ENCODE peak calls at places on chromosomes 2 and 18, in four cellular contexts. One of them, this sample, is unnamed.
A peak's percentile ranks its signal among the peaks of the same experiment; 100 is the strongest.

GRCh38 chr2:23449831-23450331 is 64.9 kb downstream of the KLHL29 start:
- DNase-seq in HL-60: no peak
- DNase-seq in GM23338: no peak
- DNase-seq in AG04449: no peak
- DNase-seq in this sample: no peak

GRCh38 chr18:27057459-27058302 is 127.4 kb downstream of the CHST9 start:
- DNase-seq in HL-60: no peak
- DNase-seq in GM23338: no peak
- DNase-seq in AG04449: no peak
- DNase-seq in this sample: no peak

GRCh38 chr2:11592671-11593574 is 59.1 kb downstream of the GREB1 start:
- DNase-seq in HL-60: no peak
- DNase-seq in GM23338: no peak
- DNase-seq in AG04449: no peak
- DNase-seq in this sample: no peak

GRCh38 chr2:239195318-239195871 is 205.4 kb downstream of the HDAC4 start:
- DNase-seq in HL-60: no peak
- DNase-seq in GM23338: no peak
- DNase-seq in AG04449: no peak
- DNase-seq in this sample: no peak

GRCh38 chr2:95362486-95362885 is 40.0 kb upstream of the FAHD2A start:
- DNase-seq in HL-60: no peak
- DNase-seq in GM23338: no peak
- DNase-seq in AG04449: no peak
- DNase-seq in this sample: no peak

GRCh38 chr2:122960727-122961641 is 1064.1 kb upstream of the CNTNAP5 start:
- DNase-seq in HL-60: no peak
- DNase-seq in GM23338: no peak
- DNase-seq in AG04449: no peak
- DNase-seq in this sample: no peak

GRCh38 chr18:7766383-7766782 is 199.3 kb downstream of the PTPRM start:
- DNase-seq in HL-60: no peak
- DNase-seq in GM23338: peak; percentile 16
- DNase-seq in AG04449: no peak
- DNase-seq in this sample: no peak

GRCh38 chr2:61220768-61221167 is 58.8 kb downstream of the C2orf74 start:
- DNase-seq in HL-60: no peak
- DNase-seq in GM23338: peak; percentile 7
- DNase-seq in AG04449: peak; percentile 16
- DNase-seq in this sample: no peak

GRCh38 chr18:52000435-52000834 is 339.6 kb upstream of the DCC start:
- DNase-seq in HL-60: no peak
- DNase-seq in GM23338: no peak
- DNase-seq in AG04449: no peak
- DNase-seq in this sample: no peak

GRCh38 chr2:97751752-97752151 is 38.4 kb downstream of the ZAP70 start:
- DNase-seq in HL-60: no peak
- DNase-seq in GM23338: peak; percentile 56
- DNase-seq in AG04449: no peak
- DNase-seq in this sample: no peak

GRCh38 chr18:48840491-48840877 is 110.3 kb downstream of the SMAD7 start:
- DNase-seq in HL-60: no peak
- DNase-seq in GM23338: no peak
- DNase-seq in AG04449: no peak
- DNase-seq in this sample: no peak

GRCh38 chr2:109393211-109393610 is 220.6 kb downstream of the SEPTIN10 start:
- DNase-seq in HL-60: no peak
- DNase-seq in GM23338: no peak
- DNase-seq in AG04449: no peak
- DNase-seq in this sample: no peak

GRCh38 chr18:76459687-76460350 is 35.2 kb downstream of the ZNF516 start:
- DNase-seq in HL-60: no peak
- DNase-seq in GM23338: no peak
- DNase-seq in AG04449: peak; percentile 99
- DNase-seq in this sample: peak; percentile 10

GRCh38 chr2:16200791-16201190 is 260.4 kb downstream of the MYCN start:
- DNase-seq in HL-60: no peak
- DNase-seq in GM23338: no peak
- DNase-seq in AG04449: no peak
- DNase-seq in this sample: no peak

GRCh38 chr2:235027558-235028214 is 75.9 kb downstream of the SH3BP4 start:
- DNase-seq in HL-60: no peak
- DNase-seq in GM23338: no peak
- DNase-seq in AG04449: peak; percentile 49
- DNase-seq in this sample: no peak

GRCh38 chr2:51710222-51710621 is 678.3 kb upstream of the NRXN1 start:
- DNase-seq in HL-60: no peak
- DNase-seq in GM23338: peak; percentile 76
- DNase-seq in AG04449: no peak
- DNase-seq in this sample: peak; percentile 7

GRCh38 chr2:240105982-240106381 is 30.1 kb downstream of the COPS9 start:
- DNase-seq in HL-60: no peak
- DNase-seq in GM23338: no peak
- DNase-seq in AG04449: no peak
- DNase-seq in this sample: no peak

GRCh38 chr2:99776521-99777265 is 286.9 kb upstream of the REV1 start:
- DNase-seq in HL-60: no peak
- DNase-seq in GM23338: no peak
- DNase-seq in AG04449: no peak
- DNase-seq in this sample: no peak

GRCh38 chr2:224127871-224128501 is 88.9 kb upstream of the SERPINE2 start:
- DNase-seq in HL-60: no peak
- DNase-seq in GM23338: no peak
- DNase-seq in AG04449: no peak
- DNase-seq in this sample: no peak

GRCh38 chr2:140454717-140455116 is 1674.5 kb upstream of the NXPH2 start:
- DNase-seq in HL-60: no peak
- DNase-seq in GM23338: no peak
- DNase-seq in AG04449: peak; percentile 10
- DNase-seq in this sample: no peak

GRCh38 chr2:41409328-41409727 is 638.5 kb upstream of the PKDCC start:
- DNase-seq in HL-60: no peak
- DNase-seq in GM23338: peak; percentile 35
- DNase-seq in AG04449: no peak
- DNase-seq in this sample: no peak

GRCh38 chr2:138356178-138356577 is 145.4 kb upstream of the SPOPL start:
- DNase-seq in HL-60: no peak
- DNase-seq in GM23338: no peak
- DNase-seq in AG04449: no peak
- DNase-seq in this sample: no peak

GRCh38 chr2:58553522-58553921 is 312.4 kb upstream of the FANCL start:
- DNase-seq in HL-60: no peak
- DNase-seq in GM23338: no peak
- DNase-seq in AG04449: no peak
- DNase-seq in this sample: no peak

GRCh38 chr2:58558866-58559265 is 317.7 kb upstream of the FANCL start:
- DNase-seq in HL-60: no peak
- DNase-seq in GM23338: peak; percentile 25
- DNase-seq in AG04449: no peak
- DNase-seq in this sample: no peak

GRCh38 chr2:58557166-58557565 is 316.0 kb upstream of the FANCL start:
- DNase-seq in HL-60: no peak
- DNase-seq in GM23338: no peak
- DNase-seq in AG04449: no peak
- DNase-seq in this sample: no peak

GRCh38 chr2:58553937-58554336 is 312.8 kb upstream of the FANCL start:
- DNase-seq in HL-60: no peak
- DNase-seq in GM23338: peak; percentile 72
- DNase-seq in AG04449: no peak
- DNase-seq in this sample: no peak
- TF ChIP-seq CTCF in HL-60: no peak
- TF ChIP-seq CTCF in GM23338: peak; percentile 87
- TF ChIP-seq CTCF in AG04449: no peak
- TF ChIP-seq CTCF in this sample: no peak

GRCh38 chr2:227812001-227812400 is 1.6 kb upstream of the CCL20 start:
- DNase-seq in HL-60: no peak
- DNase-seq in GM23338: no peak
- DNase-seq in AG04449: no peak
- DNase-seq in this sample: no peak

GRCh38 chr2:227813229-227813561 is 447 bp upstream of the CCL20 start:
- DNase-seq in HL-60: no peak
- DNase-seq in GM23338: no peak
- DNase-seq in AG04449: no peak
- DNase-seq in this sample: no peak

GRCh38 chr2:227816507-227817274 is 3.0 kb downstream of the CCL20 start:
- DNase-seq in HL-60: peak; percentile 71
- DNase-seq in GM23338: no peak
- DNase-seq in AG04449: no peak
- DNase-seq in this sample: no peak

GRCh38 chr2:227815066-227815465 is 1.4 kb downstream of the CCL20 start:
- DNase-seq in HL-60: no peak
- DNase-seq in GM23338: no peak
- DNase-seq in AG04449: no peak
- DNase-seq in this sample: no peak

DNA sequence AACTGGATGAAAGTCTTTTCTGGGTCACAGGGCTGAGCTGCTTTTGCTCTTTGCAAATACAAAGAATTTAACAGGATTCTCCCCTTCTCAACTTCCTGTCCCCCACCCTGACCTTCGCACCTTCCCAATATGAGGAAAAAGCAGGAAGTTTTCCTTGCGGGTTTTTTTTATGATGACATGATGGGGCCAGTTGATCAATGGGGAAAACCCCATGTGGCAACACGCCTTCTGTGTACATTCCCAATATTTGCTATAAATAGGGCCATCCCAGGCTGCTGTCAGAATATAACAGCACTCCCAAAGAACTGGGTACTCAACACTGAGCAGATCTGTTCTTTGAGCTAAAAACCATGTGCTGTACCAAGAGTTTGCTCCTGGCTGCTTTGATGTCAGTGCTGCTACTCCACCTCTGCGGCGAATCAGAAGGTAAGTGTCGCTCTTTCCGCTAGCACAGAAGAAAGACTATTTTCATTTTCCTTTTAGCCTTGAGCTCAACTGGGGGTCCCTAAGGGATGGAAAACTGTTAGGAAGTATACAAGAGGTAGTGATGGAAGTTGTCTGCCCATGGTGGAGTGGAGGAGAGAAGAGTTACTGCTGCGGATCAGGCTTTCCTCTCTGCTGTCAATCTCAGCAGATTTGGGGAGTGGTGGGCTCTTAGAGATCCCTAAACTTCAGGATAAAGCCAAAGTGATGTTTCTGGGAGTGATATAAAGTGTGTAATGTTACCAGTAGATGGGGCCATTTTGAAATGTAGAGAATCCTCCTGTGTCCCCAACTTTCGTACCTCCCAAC is at the start of gene CCL20:
- DNase-seq in HL-60: no peak
- DNase-seq in GM23338: peak; percentile 19
- DNase-seq in AG04449: no peak
- DNase-seq in this sample: no peak
- TF ChIP-seq CTCF in HL-60: no peak
- TF ChIP-seq CTCF in GM23338: peak; percentile 32
- TF ChIP-seq CTCF in AG04449: no peak
- TF ChIP-seq CTCF in this sample: no peak

GRCh38 chr2:149743842-149744468 is 156.4 kb upstream of the MMADHC start:
- DNase-seq in HL-60: no peak
- DNase-seq in GM23338: no peak
- DNase-seq in AG04449: peak; percentile 91
- DNase-seq in this sample: no peak
- TF ChIP-seq CTCF in HL-60: no peak
- TF ChIP-seq CTCF in GM23338: no peak
- TF ChIP-seq CTCF in AG04449: peak; percentile 4
- TF ChIP-seq CTCF in this sample: no peak

GRCh38 chr18:37684183-37684582 is 118.6 kb upstream of the CELF4 start:
- DNase-seq in HL-60: no peak
- DNase-seq in GM23338: no peak
- DNase-seq in AG04449: no peak
- DNase-seq in this sample: no peak

GRCh38 chr18:37689841-37690240 is 124.2 kb upstream of the CELF4 start:
- DNase-seq in HL-60: no peak
- DNase-seq in GM23338: no peak
- DNase-seq in AG04449: no peak
- DNase-seq in this sample: no peak

GRCh38 chr18:37684590-37684989 is 119.0 kb upstream of the CELF4 start:
- DNase-seq in HL-60: no peak
- DNase-seq in GM23338: peak; percentile 51
- DNase-seq in AG04449: no peak
- DNase-seq in this sample: no peak
- TF ChIP-seq CTCF in HL-60: no peak
- TF ChIP-seq CTCF in GM23338: peak; percentile 54
- TF ChIP-seq CTCF in AG04449: no peak
- TF ChIP-seq CTCF in this sample: no peak

GRCh38 chr2:55268907-55269611 is at the start of gene MTIF2:
- DNase-seq in HL-60: peak; percentile 97
- DNase-seq in GM23338: peak; percentile 98
- DNase-seq in AG04449: peak; percentile 53
- DNase-seq in this sample: peak; percentile 88
- TF ChIP-seq CTCF in HL-60: no peak
- TF ChIP-seq CTCF in GM23338: no peak
- TF ChIP-seq CTCF in AG04449: peak; percentile 18
- TF ChIP-seq CTCF in this sample: no peak

DNA sequence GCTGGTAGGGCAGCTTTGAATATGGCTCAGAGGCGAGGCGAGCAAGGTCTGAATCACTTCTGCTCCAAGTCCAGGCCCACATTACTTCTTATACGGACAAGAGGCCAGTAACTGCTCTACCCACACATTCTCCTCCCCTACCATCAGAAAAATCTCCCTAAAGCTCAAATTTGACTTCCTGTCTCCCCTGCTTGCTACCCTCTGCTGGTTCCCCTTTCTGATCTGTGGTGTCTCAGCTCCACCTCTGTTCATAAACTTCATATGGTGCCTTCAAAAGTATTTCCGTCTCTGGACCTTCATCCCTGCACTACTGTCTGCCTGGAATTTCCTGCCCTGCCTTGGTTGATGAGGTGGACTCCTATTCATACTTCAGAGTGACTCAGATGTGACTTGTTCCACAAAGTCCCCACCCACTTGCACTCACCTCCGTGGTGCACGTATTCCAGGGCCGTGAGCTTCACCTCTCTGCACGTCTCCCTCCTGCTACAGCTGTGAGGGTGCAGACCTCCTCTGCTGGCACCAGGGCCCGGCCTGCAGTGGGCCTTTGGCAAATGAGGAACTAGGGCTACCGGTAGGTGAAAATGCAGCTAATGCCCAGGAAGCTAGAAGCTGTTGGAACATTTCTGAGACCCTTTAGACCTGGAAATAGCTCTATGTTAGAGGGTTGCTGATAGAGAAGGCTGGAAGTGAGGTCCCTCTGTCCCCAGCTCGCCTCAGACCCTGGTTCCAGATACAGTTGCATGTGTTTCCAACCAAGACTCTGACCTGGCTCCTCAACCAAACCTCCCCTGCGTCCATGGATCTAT is 24.6 kb upstream of the KCMF1 start:
- DNase-seq in HL-60: peak; percentile 81
- DNase-seq in GM23338: no peak
- DNase-seq in AG04449: no peak
- DNase-seq in this sample: peak; percentile 75
- TF ChIP-seq CTCF in HL-60: no peak
- TF ChIP-seq CTCF in GM23338: no peak
- TF ChIP-seq CTCF in AG04449: no peak
- TF ChIP-seq CTCF in this sample: no peak

This sample was measured in GM20000.